ENCODE peak calls at places on chromosomes 12 and 14, in nine cellular contexts. K is cardiac muscle cell; Z is NAMALWA; A is activated CD4-positive, alpha-beta memory T cell treated with anti-CD3 and anti-CD28 coated beads, Interleukin-2, amount 10 ng/mL, durations not matched to agents 7 days and 5 days; T is choroid plexus epithelial cell; P is NCI-H1417; J is amniotic stem cell; L is iris pigment epithelial cell; E is suprapubic skin. F is an unnamed sample.

GRCh38 chr12:129331356-129332085 is 478.2 kb downstream of the GLT1D1 start:
- DNase-seq in T (no peak), K (no peak), J (no peak), Z (no peak), A (no peak), P (no peak), E (no peak), L (no peak), F (no peak)

GRCh38 chr14:34301107-34301734 is 160.8 kb downstream of the SPTSSA start:
- DNase-seq in Z (peak), L (peak), A (no peak), E (no peak), K (peak), J (no peak), T (peak), P (peak), F (peak)

GRCh38 chr12:65590318-65590717 is 234.0 kb upstream of the HMGA2 start:
- DNase-seq in E (no peak), Z (no peak), A (no peak), T (peak), P (no peak), K (no peak), J (no peak), L (no peak), F (no peak)

GRCh38 chr14:94994245-94994644 is 163.1 kb downstream of the DICER1 start:
- DNase-seq in J (no peak), K (no peak), A (no peak), Z (no peak), E (no peak), P (no peak), T (no peak), L (no peak), F (no peak)

GRCh38 chr12:25529738-25530137 is 23.3 kb downstream of the LMNTD1 start:
- DNase-seq in L (peak), K (peak), E (no peak), Z (no peak), A (no peak), P (no peak), T (peak), J (no peak), F (no peak)

GRCh38 chr12:5258498-5258897 is 173.4 kb upstream of the NTF3 start:
- DNase-seq in P (no peak), Z (no peak), T (no peak), A (no peak), L (no peak), J (no peak), K (peak), E (no peak), F (peak)

GRCh38 chr14:22664261-22664660 is 20.1 kb upstream of the OR6J1 start:
- DNase-seq in L (peak), P (peak), J (no peak), T (peak), E (no peak), A (no peak), Z (no peak), K (no peak), F (peak)

GRCh38 chr14:52125885-52126284 is 57.0 kb upstream of the NID2 start:
- DNase-seq in J (no peak), P (no peak), A (no peak), K (no peak), T (no peak), L (no peak), Z (no peak), E (no peak), F (no peak)

GRCh38 chr12:28202374-28203130 is 12.3 kb downstream of the CCDC91 start:
- DNase-seq in Z (no peak), A (no peak), E (no peak), L (no peak), T (no peak), K (no peak), P (no peak), J (no peak), F (no peak)

GRCh38 chr12:106195638-106196037 is 52.2 kb downstream of the CKAP4 start:
- DNase-seq in T (peak), P (no peak), Z (no peak), L (peak), E (peak), J (peak), K (peak), A (no peak), F (peak)

GRCh38 chr14:99069946-99070345 is 202.1 kb downstream of the BCL11B start:
- DNase-seq in A (no peak), L (no peak), T (no peak), Z (no peak), E (no peak), P (no peak), K (no peak), J (no peak), F (no peak)

GRCh38 chr12:10288989-10289388 is 18.7 kb upstream of the KLRD1 start:
- DNase-seq in Z (no peak), A (no peak), L (no peak), P (no peak), E (no peak), T (no peak), K (no peak), J (no peak), F (no peak)

GRCh38 chr12:24617471-24617870 is 331.4 kb downstream of the BCAT1 start:
- DNase-seq in L (peak), A (no peak), K (peak), J (no peak), P (no peak), T (peak), E (no peak), Z (no peak), F (peak)

GRCh38 chr14:32277998-32278397 is 51.1 kb upstream of the AKAP6 start:
- DNase-seq in K (no peak), L (no peak), J (no peak), Z (no peak), P (no peak), A (no peak), E (no peak), T (no peak), F (no peak)

GRCh38 chr14:79580908-79581307 is 630.4 kb downstream of the DIO2 start:
- DNase-seq in P (no peak), K (no peak), E (no peak), L (no peak), A (no peak), T (no peak), J (no peak), Z (no peak), F (no peak)

GRCh38 chr12:97005612-97006011 is 98.6 kb downstream of the NEDD1 start:
- DNase-seq in P (no peak), K (no peak), L (no peak), E (no peak), Z (no peak), J (no peak), A (no peak), T (no peak), F (no peak)

GRCh38 chr12:14275111-14275510 is 90.4 kb upstream of the ATF7IP start:
- DNase-seq in P (no peak), T (no peak), K (no peak), Z (no peak), E (no peak), J (no peak), A (no peak), L (no peak), F (no peak)

GRCh38 chr14:36091096-36091495 is 85.4 kb downstream of the PTCSC3 start:
- DNase-seq in L (peak), P (peak), A (no peak), E (no peak), Z (no peak), K (peak), J (peak), T (peak), F (peak)

F was measured in fibroblast of villous mesenchyme.